ENCODE peak calls at places on chromosomes 1 and 21, in six cellular contexts. D, Z, T, L, Q and A are unnamed samples.

GRCh38 chr1:22794691-22795090 is 84.1 kb downstream of the EPHB2 start:
- DNase-seq in D (no peak), Z (no peak), T (no peak), L (no peak), Q (no peak), A (no peak)

GRCh38 chr1:181002582-181003172 is 20.0 kb downstream of the STX6 start:
- DNase-seq in D (no peak), Q (no peak), T (no peak), L (no peak), Z (no peak), A (no peak)

GRCh38 chr1:53334781-53335180 is 6.9 kb upstream of the LRP8 start:
- DNase-seq in Q (no peak), D (no peak), Z (no peak), L (no peak), T (peak), A (peak)

GRCh38 chr21:44730028-44730395 is 18.6 kb upstream of the TSPEAR start:
- DNase-seq in Q (no peak), T (no peak), Z (no peak), D (no peak), L (no peak), A (peak)

GRCh38 chr1:224065455-224065854 is 48.5 kb upstream of the FBXO28 start:
- DNase-seq in Z (no peak), Q (no peak), T (no peak), D (no peak), L (no peak), A (no peak)

GRCh38 chr1:30323841-30324240 is 399.5 kb downstream of the MATN1 start:
- DNase-seq in D (no peak), L (no peak), Q (no peak), Z (no peak), T (no peak), A (no peak)

GRCh38 chr1:170734412-170735175 is 70.7 kb downstream of the PRRX1 start:
- DNase-seq in T (no peak), D (no peak), L (no peak), Z (no peak), Q (no peak), A (no peak)

GRCh38 chr1:40895601-40896000 is 33.4 kb upstream of the CITED4 start:
- DNase-seq in Z (no peak), Q (no peak), D (no peak), T (no peak), L (no peak), A (no peak)

GRCh38 chr1:166908942-166909341 is 32.9 kb upstream of the TADA1 start:
- DNase-seq in Z (no peak), D (peak), Q (no peak), T (no peak), L (no peak), A (no peak)

GRCh38 chr1:168488153-168488552 is 55.6 kb downstream of the XCL2 start:
- DNase-seq in Q (no peak), T (no peak), L (no peak), Z (no peak), D (peak), A (no peak)

GRCh38 chr1:43222876-43223275 is 46.9 kb upstream of the TMEM125 start:
- DNase-seq in Q (no peak), Z (no peak), D (no peak), T (no peak), L (no peak), A (no peak)

GRCh38 chr1:2990376-2991115 is 30.7 kb upstream of the ACTRT2 start:
- DNase-seq in L (no peak), D (no peak), Q (no peak), T (no peak), Z (no peak), A (no peak)

GRCh38 chr1:175889848-175890247 is 146.5 kb upstream of the TNR start:
- DNase-seq in D (no peak), Z (no peak), L (no peak), Q (no peak), T (no peak), A (no peak)

GRCh38 chr1:173479649-173480048 is 2.5 kb downstream of the PRDX6 start:
- DNase-seq in D (no peak), Z (no peak), Q (no peak), L (no peak), T (no peak), A (no peak)